ENCODE peak calls at places on chromosomes 6 and 20, in five cellular contexts. N is transverse colon, C is sigmoid colon, J is suprapubic skin, V is H1. X is an unnamed sample.

GRCh38 chr20:47546184-47547033 is 44.7 kb downstream of the NCOA3 start:
- DNase-seq in J (no peak), C (no peak), N (no peak), V (no peak), X (no peak)

GRCh38 chr6:156912431-156912830 is 135.3 kb downstream of the ARID1B start:
- DNase-seq in J (no peak), N (no peak), V (no peak), C (no peak), X (no peak)

GRCh38 chr6:168534265-168534664 is 93.3 kb downstream of the SMOC2 start:
- DNase-seq in J (no peak), V (no peak), N (no peak), C (no peak), X (no peak)

GRCh38 chr6:5998741-5999687 is 7.7 kb downstream of the NRN1 start:
- DNase-seq in N (no peak), C (peak; percentile 69), J (peak; percentile 85), V (no peak), X (no peak)

GRCh38 chr20:56208121-56208520 is 40.4 kb upstream of the MC3R start:
- DNase-seq in J (no peak), C (no peak), V (no peak), N (no peak), X (no peak)

GRCh38 chr6:96074006-96074405 is 58.2 kb downstream of the FUT9 start:
- DNase-seq in N (no peak), V (no peak), J (no peak), C (no peak), X (no peak)

GRCh38 chr6:130776287-130776925 is 50.8 kb upstream of the SMLR1 start:
- DNase-seq in J (no peak), V (no peak), N (no peak), C (no peak), X (no peak)

GRCh38 chr6:112058673-112059072 is 4.8 kb downstream of the CCN6 start:
- DNase-seq in J (no peak), N (no peak), C (no peak), V (no peak), X (no peak)

GRCh38 chr6:2197177-2197671 is 48.2 kb downstream of the GMDS start:
- DNase-seq in N (no peak), J (no peak), V (no peak), C (no peak), X (no peak)

GRCh38 chr6:164926686-164927085 is 382.7 kb downstream of the C6orf118 start:
- DNase-seq in C (no peak), J (no peak), V (no peak), N (no peak), X (no peak)

GRCh38 chr20:38112249-38112942 is 52.7 kb downstream of the TGM2 start:
- DNase-seq in J (no peak), V (no peak), N (no peak), C (no peak), X (no peak)

GRCh38 chr6:108560463-108561308 is at the start of gene FOXO3:
- DNase-seq in C (peak; percentile 97), J (peak; percentile 94), V (peak; percentile 77), N (peak; percentile 95), X (peak; percentile 72)
- TF ChIP-seq POLR2AphosphoS5 in C (peak; percentile 96), J (no peak), V (peak; percentile 59), N (peak; percentile 97), X (peak; percentile 87)

DNA sequence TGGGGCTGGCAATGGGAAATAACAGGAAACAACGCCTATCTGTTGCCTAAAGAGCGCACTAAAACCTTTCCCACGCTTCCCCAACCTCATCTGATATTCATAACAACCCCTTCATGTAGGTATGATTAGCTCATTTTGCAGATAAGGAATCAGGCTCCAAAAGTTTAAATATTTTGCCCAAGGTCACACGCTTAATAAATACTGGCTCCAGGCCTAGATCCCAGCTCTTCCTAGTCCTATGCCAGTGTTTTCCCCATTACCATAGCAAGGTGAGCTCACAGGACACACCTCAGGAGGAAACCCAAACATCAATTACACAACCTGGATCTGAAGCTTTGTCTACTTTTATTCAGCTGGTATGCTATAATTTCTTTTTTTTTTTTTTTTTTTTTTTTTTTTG is 19.6 kb downstream of the MBOAT1 start:
- DNase-seq in C (no peak), N (no peak), V (no peak), J (no peak), X (no peak)
- TF ChIP-seq POLR2AphosphoS5 in C (no peak), N (no peak), V (no peak), J (no peak), X (no peak)

DNA sequence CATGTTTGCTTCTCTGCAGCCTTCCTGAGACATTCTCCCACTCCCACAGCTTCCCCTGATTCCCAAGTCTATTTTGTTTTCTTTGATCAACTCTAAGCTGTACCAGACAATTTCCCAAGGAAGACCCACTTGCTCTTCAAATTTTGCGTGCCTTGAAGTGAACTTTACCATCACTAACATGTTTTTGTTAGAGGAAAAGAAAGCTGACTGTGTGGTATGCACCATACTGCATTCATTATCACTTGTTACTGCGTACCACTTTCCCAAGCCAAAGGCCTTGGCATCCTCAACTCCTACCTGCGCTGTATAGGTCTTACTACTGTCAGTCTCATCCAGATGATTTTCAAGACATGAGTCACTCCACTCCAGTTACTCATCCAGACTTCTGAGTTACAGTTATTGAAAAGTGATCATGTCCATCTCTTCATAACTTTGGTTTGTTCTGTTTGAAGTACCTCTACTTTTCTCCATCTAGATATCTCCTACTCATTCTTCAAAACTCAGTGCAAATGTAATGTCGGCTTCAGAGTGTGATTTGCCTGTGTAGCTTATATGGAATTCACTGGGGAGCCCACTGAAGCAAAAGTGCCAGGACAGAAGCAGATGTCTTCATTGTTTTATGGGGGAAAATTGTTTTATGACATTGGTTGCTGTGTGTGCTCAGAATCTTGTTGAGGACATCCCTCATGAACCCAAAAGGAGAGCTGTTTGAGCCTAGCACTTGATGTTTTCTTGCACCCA is 5.2 kb downstream of the RPS12 start:
- DNase-seq in N (no peak), J (no peak), C (no peak), V (no peak), X (peak; percentile 12)
- TF ChIP-seq POLR2AphosphoS5 in N (no peak), J (no peak), C (no peak), V (peak; percentile 80), X (peak; percentile 50)

DNA sequence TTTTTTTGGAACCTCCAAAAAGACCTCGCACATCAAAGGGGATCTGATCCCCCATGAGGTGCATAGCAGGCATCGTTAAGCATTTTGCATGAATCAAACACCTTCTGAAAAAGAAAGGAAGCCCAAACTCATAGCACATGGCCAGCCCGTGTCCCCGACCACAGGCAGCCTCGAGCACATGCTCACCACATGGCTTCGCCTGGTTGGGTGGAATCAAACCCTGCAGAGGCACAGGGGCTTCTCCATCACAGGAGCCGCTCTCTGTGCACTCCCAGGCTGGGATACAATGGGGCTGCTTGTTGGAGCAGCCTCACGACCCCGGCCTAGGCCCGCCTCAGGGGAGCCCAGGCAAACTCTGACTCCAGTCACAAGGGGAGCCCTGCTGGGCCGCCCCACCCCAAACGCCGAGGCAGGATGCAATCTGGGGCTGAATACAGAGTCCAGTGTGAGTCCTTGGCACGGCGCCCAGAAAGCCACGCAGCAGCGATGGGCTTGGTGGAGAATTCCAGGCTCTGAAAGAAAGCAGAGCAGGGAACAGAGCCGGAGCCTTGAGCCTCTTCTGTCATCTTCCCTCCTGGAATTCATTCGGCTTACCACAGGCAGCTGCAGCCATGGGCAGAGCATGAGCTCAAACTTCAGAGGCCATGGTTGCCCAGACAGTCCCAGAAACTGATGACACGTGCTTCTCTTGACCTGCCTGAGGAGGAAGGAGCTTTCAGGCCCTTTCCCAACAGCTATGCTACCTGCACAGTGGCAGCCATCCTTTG is 441.2 kb upstream of the JARID2 start:
- DNase-seq in N (peak; percentile 93), V (no peak), C (peak; percentile 95), J (peak; percentile 80), X (peak; percentile 54)
- TF ChIP-seq POLR2AphosphoS5 in N (peak; percentile 65), V (no peak), C (peak; percentile 86), J (no peak), X (no peak)

GRCh38 chr6:159683722-159684304 is 9.2 kb downstream of the SOD2 start:
- DNase-seq in V (no peak), N (no peak), J (no peak), C (no peak), X (no peak)
- TF ChIP-seq POLR2AphosphoS5 in V (no peak), N (no peak), J (no peak), C (no peak), X (no peak)

DNA sequence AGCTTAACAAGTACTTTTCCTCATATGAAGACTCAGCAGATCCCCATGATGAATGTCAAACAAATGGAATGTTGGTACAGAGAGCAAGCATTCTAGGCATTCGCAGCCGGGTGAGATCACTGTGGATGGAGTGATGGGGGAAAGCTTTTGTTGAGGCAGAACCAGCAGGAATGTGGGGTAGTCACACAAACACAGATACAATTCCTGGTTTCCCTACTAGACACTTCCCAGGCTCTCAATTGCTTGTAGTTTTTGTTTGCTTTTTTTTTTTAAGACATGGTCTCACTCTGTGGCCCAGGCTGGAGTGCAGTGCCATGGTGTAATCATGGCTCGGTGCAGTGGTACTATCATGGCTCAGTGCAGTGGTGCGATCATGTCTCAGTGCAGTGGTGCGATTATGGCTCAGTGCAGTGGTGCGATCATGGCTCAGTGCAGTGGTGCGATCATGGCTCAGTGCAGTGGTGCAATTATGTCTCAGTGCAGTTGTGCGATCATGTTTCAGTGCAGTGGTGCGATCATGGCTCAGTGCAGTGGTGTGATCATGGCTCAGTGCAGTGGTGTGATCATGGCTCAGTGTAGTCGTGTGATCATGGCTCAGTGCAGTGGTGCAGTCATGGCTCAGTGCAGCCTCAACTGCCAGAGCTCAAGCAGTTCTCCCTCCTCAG is 15.4 kb upstream of the IER3 start:
- DNase-seq in C (no peak), N (no peak), V (no peak), J (no peak), X (peak; percentile 97)
- TF ChIP-seq POLR2AphosphoS5 in C (peak; percentile 6), N (no peak), V (no peak), J (no peak), X (no peak)

DNA sequence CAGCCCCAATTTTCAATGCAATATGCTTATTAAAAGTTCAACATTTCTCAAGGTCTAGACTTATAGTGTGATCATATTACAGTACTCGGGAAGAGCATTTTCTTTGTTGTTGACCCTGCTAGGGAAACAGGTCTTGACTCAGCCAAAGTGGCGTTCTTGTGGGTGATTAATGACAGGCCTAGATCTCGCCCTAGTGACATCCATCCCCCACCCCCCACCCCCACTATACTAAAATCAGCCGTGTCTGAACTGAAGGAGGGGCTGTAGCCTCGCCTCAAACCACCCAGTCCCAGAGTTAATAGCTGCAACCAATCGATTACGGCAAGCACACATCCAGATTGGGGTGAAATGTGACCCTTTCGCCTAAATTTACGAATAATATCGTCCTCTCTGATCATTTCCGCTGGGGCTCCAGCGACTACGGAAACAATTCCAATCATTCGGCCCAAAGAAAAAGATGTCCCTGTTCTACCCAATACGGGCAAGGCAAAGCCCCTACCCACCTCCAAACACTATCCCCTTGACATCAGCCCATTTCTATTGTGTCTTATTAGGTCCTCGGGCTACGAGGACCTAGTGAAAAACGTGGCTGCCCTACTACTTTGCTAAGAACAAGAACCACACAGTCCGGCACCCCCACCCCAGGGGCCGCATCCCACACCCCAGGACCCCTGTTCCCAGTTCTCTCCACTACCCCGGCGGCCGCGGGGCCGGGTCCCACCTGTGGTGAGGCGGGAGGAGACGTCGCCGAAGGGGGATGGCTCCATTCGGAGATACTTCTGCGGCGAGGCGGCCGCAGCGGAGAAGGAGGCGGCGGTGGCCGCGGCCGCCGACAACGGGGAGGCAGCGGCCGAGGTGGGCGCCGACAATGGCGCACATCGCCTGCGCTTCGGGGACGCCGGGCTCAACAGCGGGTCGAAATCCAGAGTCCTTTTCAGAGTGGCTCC is 1.0 kb downstream of the AKIRIN2 start:
- DNase-seq in N (peak; percentile 35), C (no peak), V (no peak), J (peak; percentile 79), X (peak; percentile 73)
- TF ChIP-seq POLR2AphosphoS5 in N (no peak), C (peak; percentile 13), V (no peak), J (no peak), X (no peak)

GRCh38 chr20:46073443-46073842 is 16.3 kb downstream of the NCOA5 start:
- DNase-seq in N (no peak), V (no peak), C (no peak), J (no peak), X (no peak)
- TF ChIP-seq POLR2AphosphoS5 in N (no peak), V (no peak), C (no peak), J (no peak), X (no peak)